ENCODE peak calls at places on chromosomes 13 and 19, in nine cellular contexts. S, P, B, D, M, C, F, U and O are unnamed samples.

GRCh38 chr13:23671367-23671766 is 101.2 kb downstream of the TNFRSF19 start:
- DNase-seq in U (no peak), B (no peak), S (no peak), M (no peak), D (no peak), C (peak), P (no peak), F (no peak), O (no peak)

GRCh38 chr19:8866344-8866743 is 34.2 kb downstream of the MBD3L1 start:
- DNase-seq in D (no peak), P (no peak), C (no peak), F (no peak), S (no peak), B (no peak), U (no peak), M (no peak), O (no peak)

GRCh38 chr19:51090471-51090870 is 7.8 kb upstream of the KLK14 start:
- DNase-seq in F (no peak), U (no peak), P (no peak), C (no peak), S (no peak), M (no peak), D (no peak), B (no peak), O (no peak)

GRCh38 chr19:1619703-1620102 is 14.4 kb upstream of the UQCR11 start:
- DNase-seq in M (no peak), U (no peak), P (no peak), C (no peak), D (no peak), F (no peak), B (no peak), S (no peak), O (no peak)

GRCh38 chr19:31519216-31519615 is 170.0 kb upstream of the TSHZ3 start:
- DNase-seq in B (no peak), D (no peak), M (no peak), P (no peak), U (no peak), S (peak), F (no peak), C (peak), O (no peak)

GRCh38 chr13:66074018-66074615 is 1156.0 kb downstream of the PCDH9 start:
- DNase-seq in B (no peak), C (no peak), D (no peak), P (no peak), S (no peak), F (no peak), M (no peak), U (no peak), O (no peak)

GRCh38 chr13:35964764-35965163 is 166.4 kb downstream of the DCLK1 start:
- DNase-seq in S (no peak), P (no peak), U (no peak), B (no peak), M (no peak), D (no peak), C (peak), F (no peak), O (no peak)

GRCh38 chr19:35123573-35123972 is 8.0 kb downstream of the FXYD3 start:
- DNase-seq in S (no peak), C (no peak), B (no peak), D (peak), F (no peak), U (no peak), M (no peak), P (no peak), O (no peak)

GRCh38 chr19:31167695-31168094 is 181.5 kb downstream of the TSHZ3 start:
- DNase-seq in S (no peak), B (no peak), P (no peak), F (no peak), M (no peak), D (no peak), U (no peak), C (no peak), O (no peak)

GRCh38 chr13:32001392-32001768 is 30.2 kb upstream of the FRY start:
- DNase-seq in F (peak), M (no peak), P (no peak), D (peak), S (peak), U (no peak), C (peak), B (no peak), O (peak)

GRCh38 chr13:110421696-110422395 is 114.8 kb downstream of the COL4A2 start:
- DNase-seq in S (no peak), P (no peak), B (no peak), C (peak), F (no peak), D (no peak), U (no peak), M (no peak), O (no peak)

GRCh38 chr13:36454121-36454520 is 21.8 kb downstream of the CCNA1 start:
- DNase-seq in U (no peak), B (no peak), C (no peak), M (no peak), P (no peak), F (no peak), D (no peak), S (no peak), O (no peak)

GRCh38 chr19:49873149-49873521 is 4.0 kb downstream of the AKT1S1 start:
- DNase-seq in C (no peak), D (no peak), F (no peak), U (no peak), P (no peak), S (no peak), B (no peak), M (no peak), O (no peak)

GRCh38 chr13:23778879-23779278 is 110.3 kb downstream of the MIPEP start:
- DNase-seq in U (no peak), B (no peak), S (no peak), D (no peak), M (no peak), C (peak), P (peak), F (no peak), O (no peak)

GRCh38 chr13:28704919-28705318 is 13.9 kb downstream of the SLC46A3 start:
- DNase-seq in D (no peak), M (no peak), B (no peak), C (no peak), F (no peak), P (no peak), S (no peak), U (no peak), O (no peak)

GRCh38 chr13:30715837-30716236 is 19.5 kb upstream of the ALOX5AP start:
- DNase-seq in M (no peak), C (no peak), S (no peak), D (peak), P (no peak), F (no peak), B (no peak), U (no peak), O (no peak)

GRCh38 chr13:64078025-64078424 is 2662.4 kb upstream of the PCDH20 start:
- DNase-seq in F (no peak), S (no peak), P (no peak), B (no peak), C (no peak), D (no peak), U (no peak), M (no peak), O (no peak)

GRCh38 chr19:375395-376110 is 31.0 kb upstream of the MIER2 start:
- DNase-seq in C (no peak), U (no peak), P (no peak), D (no peak), S (no peak), F (no peak), M (no peak), B (no peak), O (no peak)

GRCh38 chr13:79485014-79485441 is 4.1 kb downstream of the NDFIP2 start:
- DNase-seq in S (peak), D (no peak), U (no peak), P (peak), B (no peak), M (no peak), F (peak), C (peak), O (no peak)

GRCh38 chr19:15836345-15836594 is 20.8 kb upstream of the OR10H1 start:
- DNase-seq in U (no peak), P (no peak), F (no peak), M (no peak), C (peak), D (no peak), S (peak), B (no peak), O (no peak)

GRCh38 chr13:51587372-51587771 is 3.1 kb downstream of the WDFY2 start:
- DNase-seq in P (no peak), U (no peak), C (no peak), D (no peak), M (no peak), B (no peak), S (no peak), F (no peak), O (no peak)

GRCh38 chr13:79861731-79862130 is 380.8 kb downstream of the NDFIP2 start:
- DNase-seq in F (no peak), C (no peak), D (no peak), S (peak), P (no peak), U (no peak), B (no peak), M (no peak), O (no peak)

GRCh38 chr19:50414850-50415660 is 3.7 kb upstream of the SPIB start:
- DNase-seq in U (no peak), S (peak), P (no peak), F (peak), B (peak), C (peak), D (peak), M (peak), O (peak)

GRCh38 chr19:48637948-48638830 is 1.0 kb upstream of the DBP start:
- DNase-seq in B (peak), M (peak), S (peak), P (peak), C (peak), D (peak), F (peak), U (peak), O (peak)

GRCh38 chr19:14050512-14050911 is 11.4 kb downstream of the PALM3 start:
- DNase-seq in C (no peak), D (no peak), M (no peak), F (no peak), S (no peak), U (no peak), B (no peak), P (no peak), O (no peak)

GRCh38 chr19:19672816-19673215 is 4.2 kb downstream of the ZNF101 start:
- DNase-seq in S (no peak), U (no peak), F (no peak), M (no peak), D (no peak), P (peak), C (no peak), B (no peak), O (no peak)

GRCh38 chr19:50975766-50976165 is 6.4 kb upstream of the KLK6 start:
- DNase-seq in S (peak), P (no peak), C (no peak), U (no peak), M (no peak), B (no peak), D (no peak), F (peak), O (no peak)

GRCh38 chr13:95624020-95624419 is 20.5 kb downstream of the DZIP1 start:
- DNase-seq in B (no peak), D (no peak), M (no peak), P (no peak), F (peak), C (peak), S (peak), U (no peak), O (no peak)

GRCh38 chr19:7888145-7888825 is at the start of gene LRRC8E:
- DNase-seq in U (no peak), S (peak), P (no peak), F (peak), D (no peak), B (no peak), M (no peak), C (peak), O (no peak)

GRCh38 chr19:45331411-45331810 is 8.7 kb upstream of the CKM start:
- DNase-seq in M (no peak), S (no peak), F (no peak), P (no peak), C (no peak), B (no peak), U (no peak), D (no peak), O (no peak)

GRCh38 chr19:33644284-33644836 is 22.6 kb downstream of the CHST8 start:
- DNase-seq in F (no peak), S (no peak), M (no peak), P (no peak), U (no peak), C (no peak), B (no peak), D (no peak), O (no peak)

GRCh38 chr19:10290439-10290875 is 705 bp downstream of the ICAM5 start:
- DNase-seq in U (no peak), M (no peak), P (no peak), S (peak), F (no peak), B (no peak), C (no peak), D (no peak), O (no peak)

GRCh38 chr13:44298314-44298713 is 75.3 kb upstream of the SERP2 start:
- DNase-seq in S (no peak), F (no peak), U (no peak), D (no peak), C (no peak), B (no peak), M (no peak), P (no peak), O (no peak)

GRCh38 chr13:44299544-44299943 is 74.1 kb upstream of the SERP2 start:
- DNase-seq in F (no peak), C (no peak), P (no peak), S (peak), B (no peak), M (no peak), U (no peak), D (no peak), O (no peak)

GRCh38 chr13:44300895-44301638 is 72.6 kb upstream of the SERP2 start:
- DNase-seq in B (no peak), C (peak), U (no peak), D (peak), F (peak), S (no peak), M (peak), P (peak), O (no peak)

GRCh38 chr13:44296856-44297255 is 76.8 kb upstream of the SERP2 start:
- DNase-seq in B (no peak), M (no peak), F (no peak), D (no peak), C (no peak), U (no peak), S (no peak), P (no peak), O (no peak)

DNA sequence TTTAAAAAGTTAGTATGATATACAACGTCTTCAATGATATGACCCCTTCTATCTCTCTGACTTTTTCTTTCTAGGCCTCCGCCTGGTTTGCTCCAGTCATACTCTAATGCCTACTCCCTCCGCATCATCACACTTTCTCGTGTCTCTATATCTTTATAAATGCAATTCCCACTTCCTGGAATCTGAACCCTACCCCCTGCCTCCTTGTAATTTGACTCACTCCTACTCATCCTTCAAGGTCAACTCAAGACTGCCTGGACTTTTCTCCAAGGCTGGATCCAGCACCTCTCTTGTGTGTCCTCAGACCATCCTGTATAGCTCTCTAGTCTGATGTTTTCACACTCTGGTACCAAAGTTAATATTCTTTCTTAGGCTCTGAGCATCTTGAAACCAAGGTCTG is 74.5 kb upstream of the SERP2 start:
- DNase-seq in F (no peak), C (no peak), S (no peak), B (no peak), D (no peak), P (no peak), U (no peak), M (no peak), O (no peak)
- H3K27ac ChIP-seq in F (peak), C (no peak), S (no peak), B (no peak), D (no peak), P (no peak), U (no peak), M (no peak), O (no peak)

GRCh38 chr19:38388310-38389100 is at the start of gene SPRED3:
- DNase-seq in C (peak), F (peak), M (peak), P (no peak), B (no peak), D (no peak), S (no peak), U (peak), O (peak)

GRCh38 chr19:38389101-38389925 is 816 bp downstream of the SPRED3 start:
- DNase-seq in D (no peak), U (peak), M (no peak), C (peak), S (peak), P (no peak), F (peak), B (no peak), O (peak)

GRCh38 chr19:38386300-38386967 is 1.4 kb downstream of the GGN start:
- DNase-seq in C (no peak), B (no peak), S (no peak), D (no peak), P (no peak), F (no peak), U (no peak), M (no peak), O (no peak)

GRCh38 chr19:38386968-38387549 is 775 bp downstream of the GGN start:
- DNase-seq in M (no peak), S (no peak), C (peak), U (no peak), D (peak), P (no peak), F (no peak), B (no peak), O (no peak)

DNA sequence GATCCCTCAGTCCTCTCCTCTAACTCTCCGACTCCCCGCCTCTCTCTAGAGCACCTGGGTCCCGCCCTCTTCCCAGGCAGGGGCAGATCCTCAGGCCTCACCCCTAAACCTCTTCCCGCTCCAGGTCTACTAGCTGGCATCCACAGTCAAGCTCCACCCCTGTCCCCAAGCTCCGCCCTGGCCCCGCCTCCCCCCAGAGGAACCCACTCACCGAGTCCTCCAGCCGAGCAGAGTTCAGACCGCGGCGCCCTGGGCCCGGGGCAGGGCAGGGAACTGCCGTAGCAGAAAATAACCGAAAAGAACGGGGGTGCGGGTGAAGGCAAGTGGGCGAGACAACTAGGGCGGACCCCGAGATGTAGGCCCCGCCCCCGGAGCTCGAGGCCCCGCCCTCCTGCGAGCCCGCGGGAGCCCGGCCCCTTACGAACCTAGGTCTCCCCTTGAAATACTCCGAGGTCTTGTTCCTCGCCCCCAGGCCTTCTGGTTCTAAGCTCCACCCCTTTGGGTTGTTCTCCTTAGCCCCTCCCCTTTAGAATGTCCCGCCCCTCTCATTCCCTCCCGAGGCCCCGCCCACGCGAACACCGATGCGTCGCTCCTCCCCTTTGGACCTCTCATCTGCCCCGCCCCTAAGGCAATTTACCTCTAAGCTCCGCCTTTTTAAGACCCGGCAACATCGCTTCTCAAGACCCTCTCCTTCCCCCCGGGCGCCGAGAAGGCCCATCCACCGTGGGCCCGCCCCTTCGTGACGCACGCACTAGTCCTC is at the start of gene GGN:
- DNase-seq in M (peak), P (peak), F (peak), D (peak), U (peak), S (peak), C (peak), B (peak), O (peak)
- H3K27ac ChIP-seq in M (peak), P (peak), F (peak), D (peak), U (peak), S (peak), C (peak), B (no peak), O (peak)

GRCh38 chr19:4012092-4012974 is 4.8 kb downstream of the PIAS4 start:
- DNase-seq in D (no peak), U (no peak), B (no peak), P (no peak), S (no peak), C (no peak), F (no peak), M (no peak), O (peak)
- H3K27ac ChIP-seq in D (peak), U (peak), B (no peak), P (no peak), S (no peak), C (no peak), F (no peak), M (no peak), O (peak)

GRCh38 chr13:85993567-85993966 is 194.3 kb upstream of the SLITRK6 start:
- DNase-seq in M (no peak), B (no peak), S (no peak), P (no peak), C (no peak), F (no peak), D (no peak), U (no peak), O (no peak)

GRCh38 chr13:85995788-85996418 is 196.7 kb upstream of the SLITRK6 start:
- DNase-seq in C (no peak), D (no peak), S (no peak), U (no peak), B (no peak), P (no peak), M (no peak), F (no peak), O (no peak)

GRCh38 chr13:85985791-85986190 is 186.6 kb upstream of the SLITRK6 start:
- DNase-seq in B (no peak), U (no peak), P (no peak), F (no peak), D (no peak), M (no peak), C (peak), S (no peak), O (no peak)

GRCh38 chr13:85990397-85990796 is 191.2 kb upstream of the SLITRK6 start:
- DNase-seq in D (no peak), C (no peak), B (no peak), F (no peak), M (no peak), S (no peak), P (no peak), U (no peak), O (no peak)
- H3K27ac ChIP-seq in D (no peak), C (no peak), B (no peak), F (no peak), M (no peak), S (no peak), P (no peak), U (no peak), O (no peak)

DNA sequence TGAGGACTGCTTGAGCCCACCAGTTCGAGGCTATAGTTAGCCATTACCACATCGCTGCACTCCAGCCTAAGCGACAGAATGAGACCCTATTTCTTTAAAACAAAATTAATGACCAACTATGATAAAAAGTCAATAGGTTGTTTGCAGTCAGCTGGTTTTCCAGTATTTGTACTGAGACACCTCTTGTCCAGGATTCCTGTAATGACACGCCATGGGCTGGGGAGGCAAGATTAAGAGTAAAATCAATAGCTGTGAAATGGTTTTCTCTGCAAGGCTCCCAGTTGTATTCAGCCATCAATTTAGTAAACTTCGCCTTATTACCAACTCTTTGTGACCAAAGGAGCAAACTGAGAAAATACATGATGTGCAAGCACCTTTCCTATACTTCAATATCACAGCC is 29.5 kb downstream of the STK24 start:
- DNase-seq in C (no peak), P (no peak), S (no peak), D (no peak), U (no peak), M (no peak), B (no peak), F (no peak), O (no peak)
- H3K27ac ChIP-seq in C (peak), P (peak), S (no peak), D (no peak), U (no peak), M (no peak), B (no peak), F (no peak), O (no peak)

DNA sequence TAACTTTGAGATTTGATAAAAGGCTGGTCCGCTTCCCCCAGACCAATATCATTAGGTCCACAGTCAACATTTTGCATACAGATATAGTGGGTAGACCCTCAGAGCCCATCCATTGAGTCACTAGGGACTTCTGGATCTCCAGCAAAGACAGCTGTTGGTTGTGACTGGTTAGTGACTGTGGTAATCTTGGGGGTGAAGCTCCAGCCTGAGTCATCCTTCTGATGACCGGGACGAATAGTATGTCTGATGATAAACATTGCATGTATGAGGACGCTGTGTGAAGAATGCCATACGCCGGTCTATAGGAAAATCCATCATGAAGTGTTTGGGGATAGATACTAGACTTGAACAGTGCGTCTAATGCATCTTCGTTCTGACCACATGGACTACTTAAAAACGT is 307.0 kb downstream of the UQCRFS1 start:
- DNase-seq in C (peak), S (no peak), U (no peak), B (no peak), F (no peak), M (no peak), P (no peak), D (no peak), O (no peak)
- H3K27ac ChIP-seq in C (no peak), S (no peak), U (no peak), B (no peak), F (no peak), M (no peak), P (no peak), D (no peak), O (no peak)